ENCODE peak calls at places on chromosomes 1 and 21, in eight cellular contexts. R, N, X, O, Q, G, Y and V are unnamed samples.

GRCh38 chr1:241767737-241768136 is 80.3 kb upstream of the EXO1 start:
- DNase-seq in R (no peak), X (no peak), O (no peak), Q (no peak), Y (no peak), N (no peak), G (no peak), V (no peak)

GRCh38 chr1:14617791-14618190 is 19.3 kb downstream of the KAZN start:
- DNase-seq in Y (no peak), G (no peak), N (no peak), R (no peak), Q (no peak), X (no peak), O (no peak), V (no peak)

GRCh38 chr1:40825430-40825778 is 36.8 kb downstream of the CITED4 start:
- DNase-seq in G (no peak), Q (no peak), N (no peak), X (no peak), Y (no peak), R (no peak), O (no peak), V (no peak)

GRCh38 chr1:1527092-1527816 is 13.2 kb downstream of the TMEM240 start:
- DNase-seq in R (no peak), Q (no peak), N (no peak), O (no peak), Y (no peak), G (no peak), X (no peak), V (no peak)

GRCh38 chr1:185733818-185734709 is at the start of gene HMCN1:
- DNase-seq in G (peak; percentile 69), N (peak; percentile 65), O (peak; percentile 64), R (peak; percentile 75), Y (no peak), Q (peak; percentile 78), X (peak; percentile 24), V (peak; percentile 72)

GRCh38 chr1:65208577-65208976 is 60.6 kb downstream of the AK4 start:
- DNase-seq in N (no peak), Q (peak; percentile 13), O (no peak), G (no peak), X (no peak), R (no peak), Y (no peak), V (no peak)

GRCh38 chr1:77584884-77585283 is 97.6 kb downstream of the ZZZ3 start:
- DNase-seq in N (no peak), G (no peak), Q (no peak), X (no peak), O (no peak), R (no peak), Y (no peak), V (no peak)

GRCh38 chr1:206744683-206745082 is 25.9 kb upstream of the IL19 start:
- DNase-seq in X (peak; percentile 30), O (peak; percentile 12), G (no peak), Q (no peak), R (no peak), Y (no peak), N (peak; percentile 21), V (peak; percentile 34)

GRCh38 chr21:33487996-33488395 is 3.5 kb downstream of the DNAJC28 start:
- DNase-seq in N (no peak), Y (no peak), Q (no peak), G (no peak), O (no peak), X (no peak), R (no peak), V (no peak)

GRCh38 chr1:42221952-42222606 is 57.5 kb upstream of the GUCA2A start:
- DNase-seq in R (peak; percentile 84), O (no peak), G (peak; percentile 82), Q (no peak), Y (no peak), X (peak; percentile 63), N (peak; percentile 74), V (no peak)

GRCh38 chr1:55584521-55585401 is 369.6 kb upstream of the USP24 start:
- DNase-seq in O (no peak), G (peak; percentile 51), N (peak; percentile 44), Y (no peak), R (peak; percentile 85), Q (no peak), X (peak; percentile 16), V (peak; percentile 55)

GRCh38 chr1:103489881-103490280 is 35.6 kb upstream of the RNPC3 start:
- DNase-seq in R (no peak), O (no peak), Y (no peak), Q (no peak), X (peak; percentile 16), N (peak; percentile 18), G (peak; percentile 7), V (peak; percentile 70)

GRCh38 chr1:76302711-76303347 is 228.3 kb downstream of the ST6GALNAC3 start:
- DNase-seq in R (peak; percentile 8), Q (no peak), N (peak; percentile 1), O (no peak), Y (no peak), X (no peak), G (no peak), V (no peak)

GRCh38 chr1:227317541-227318002 is 720 bp downstream of the CDC42BPA start:
- DNase-seq in G (peak; percentile 80), X (peak; percentile 82), R (peak; percentile 66), Y (no peak), O (peak; percentile 38), N (peak; percentile 61), Q (peak; percentile 34), V (peak; percentile 68)

GRCh38 chr1:19414490-19414889 is 70.8 kb downstream of the CAPZB start:
- DNase-seq in X (no peak), R (peak; percentile 87), O (no peak), G (no peak), N (no peak), Q (no peak), Y (no peak), V (no peak)

GRCh38 chr1:47031585-47031984 is 8.1 kb downstream of the CYP4X1 start:
- DNase-seq in N (no peak), O (peak; percentile 15), X (no peak), G (peak; percentile 53), R (no peak), Q (peak; percentile 18), Y (no peak), V (peak; percentile 8)

GRCh38 chr1:43273708-43274107 is 3.9 kb downstream of the TMEM125 start:
- DNase-seq in O (no peak), Q (no peak), R (no peak), Y (no peak), N (no peak), X (no peak), G (no peak), V (no peak)

GRCh38 chr1:220267630-220268029 is 4.6 kb downstream of the RAB3GAP2 start:
- DNase-seq in Q (no peak), G (no peak), O (no peak), X (no peak), N (no peak), Y (no peak), R (no peak), V (no peak)

GRCh38 chr1:98662354-98662665 is 789 bp downstream of the SNX7 start:
- DNase-seq in N (peak; percentile 54), O (no peak), Y (no peak), G (peak; percentile 58), X (peak; percentile 62), R (peak; percentile 67), Q (no peak), V (no peak)

GRCh38 chr1:44647896-44648295 is 26.4 kb downstream of the TMEM53 start:
- DNase-seq in N (no peak), O (no peak), Q (no peak), G (no peak), X (no peak), R (no peak), Y (no peak), V (peak; percentile 25)

GRCh38 chr1:25624155-25624554 is 7.6 kb downstream of the MAN1C1 start:
- DNase-seq in G (no peak), Q (no peak), O (no peak), N (no peak), Y (no peak), R (no peak), X (no peak), V (no peak)

GRCh38 chr1:106879538-106879937 is 176.9 kb upstream of the PRMT6 start:
- DNase-seq in Y (no peak), G (no peak), R (peak; percentile 18), N (no peak), Q (peak; percentile 19), X (no peak), O (no peak), V (no peak)

GRCh38 chr1:6261615-6261995 is 707 bp upstream of the GPR153 start:
- DNase-seq in X (no peak), O (peak; percentile 73), Y (no peak), N (no peak), Q (no peak), G (no peak), R (no peak), V (no peak)
- H3K4me3 ChIP-seq in X (peak overlapping the region; percentile 58), O (peak overlapping the region; percentile 64), Y (no peak overlapping the region), N (no peak overlapping the region), Q (peak overlapping the region; percentile 57), G (peak overlapping the region; percentile 36), R (peak overlapping the region; percentile 61), V (peak overlapping the region; percentile 33)

GRCh38 chr1:234125283-234125682 is 220.8 kb downstream of the SLC35F3 start:
- DNase-seq in G (no peak), R (peak; percentile 7), Y (no peak), N (peak; percentile 44), Q (no peak), X (peak; percentile 4), O (peak; percentile 96), V (no peak)
- TF ChIP-seq CTCF in G (peak; percentile 1), R (peak; percentile 10), Y (no peak), N (peak; percentile 48), Q (no peak), X (peak; percentile 23), O (peak; percentile 97), V (no peak)

GRCh38 chr1:190477687-190478192 is at the start of gene BRINP3:
- DNase-seq in G (no peak), R (peak; percentile 12), N (peak; percentile 21), O (no peak), Q (no peak), Y (no peak), X (no peak), V (no peak)

GRCh38 chr1:190479028-190479427 is 1.4 kb upstream of the BRINP3 start:
- DNase-seq in Y (no peak), O (no peak), G (peak; percentile 16), Q (no peak), X (no peak), R (peak; percentile 17), N (peak; percentile 5), V (no peak)

GRCh38 chr1:190479537-190479936 is 1.9 kb upstream of the BRINP3 start:
- DNase-seq in Q (no peak), R (no peak), O (no peak), G (no peak), N (no peak), Y (no peak), X (no peak), V (no peak)

GRCh38 chr1:190475394-190476250 is 2.0 kb downstream of the BRINP3 start:
- DNase-seq in Q (no peak), X (no peak), G (peak; percentile 28), O (no peak), R (peak; percentile 20), N (peak; percentile 11), Y (no peak), V (no peak)

GRCh38 chr1:190478193-190479007 is 736 bp upstream of the BRINP3 start:
- DNase-seq in Q (no peak), R (peak; percentile 35), O (no peak), Y (no peak), N (peak; percentile 37), X (no peak), G (peak; percentile 45), V (peak; percentile 2)
- H3K4me3 ChIP-seq in Q (peak overlapping the region; percentile 41), R (peak overlapping the region; percentile 61), O (no peak overlapping the region), Y (no peak overlapping the region), N (peak overlapping the region; percentile 52), X (peak overlapping the region; percentile 36), G (peak overlapping the region; percentile 64), V (no peak overlapping the region)

GRCh38 chr21:46634966-46635323 is 529 bp upstream of the PRMT2 start:
- DNase-seq in X (peak; percentile 91), R (peak; percentile 91), G (peak; percentile 88), N (peak; percentile 87), Q (no peak), O (peak; percentile 92), Y (peak; percentile 26), V (peak; percentile 82)
- TF ChIP-seq CTCF in X (peak; percentile 9), R (peak; percentile 23), G (peak; percentile 26), N (peak; percentile 34), Q (peak; percentile 20), O (peak; percentile 52), Y (no peak), V (no peak)